ENCODE peak calls at places on chromosomes 12 and 14, in nine cellular contexts. O, L, C, H, Z, X, E, Y and D are unnamed samples.

GRCh38 chr12:94263011-94263786 is 114.8 kb downstream of the PLXNC1 start:
- DNase-seq in H (no peak), C (no peak), X (no peak), L (no peak), O (no peak), Y (peak; percentile 57), Z (no peak), E (no peak), D (no peak)

GRCh38 chr12:107369679-107370078 is 276.3 kb upstream of the CRY1 start:
- DNase-seq in X (no peak), O (no peak), Z (no peak), L (no peak), E (no peak), Y (no peak), C (no peak), H (no peak), D (no peak)

GRCh38 chr12:88934163-88934747 is 354.0 kb upstream of the KITLG start:
- DNase-seq in H (no peak), C (no peak), L (no peak), O (peak; percentile 22), Z (no peak), Y (no peak), E (no peak), X (no peak), D (peak; percentile 84)

GRCh38 chr14:48430805-48431204 is 755.4 kb upstream of the MDGA2 start:
- DNase-seq in E (no peak), X (no peak), Y (no peak), C (no peak), H (no peak), Z (no peak), L (no peak), O (no peak), D (no peak)

GRCh38 chr12:90945070-90945649 is 9.8 kb downstream of the CCER1 start:
- DNase-seq in H (no peak), Y (no peak), L (peak; percentile 48), O (peak; percentile 57), X (no peak), C (no peak), Z (peak; percentile 20), E (no peak), D (peak; percentile 18)

GRCh38 chr12:93302331-93303229 is 75.1 kb upstream of the NUDT4 start:
- DNase-seq in H (no peak), C (peak; percentile 70), Y (no peak), O (no peak), X (peak; percentile 82), Z (no peak), E (peak; percentile 32), L (no peak), D (no peak)

GRCh38 chr12:108779998-108780688 is 48.8 kb upstream of the CORO1C start:
- DNase-seq in X (no peak), O (no peak), L (no peak), H (no peak), C (no peak), Y (no peak), Z (no peak), E (peak; percentile 34), D (no peak)

GRCh38 chr12:93243689-93244513 is 133.8 kb upstream of the NUDT4 start:
- DNase-seq in L (peak; percentile 89), X (peak; percentile 45), Y (peak; percentile 57), H (peak; percentile 48), E (no peak), O (peak; percentile 81), Z (peak; percentile 12), C (peak; percentile 17), D (peak; percentile 56)

GRCh38 chr12:76242813-76243540 is 105.2 kb downstream of the BBS10 start:
- DNase-seq in H (no peak), E (no peak), C (no peak), O (no peak), Y (no peak), Z (no peak), L (no peak), X (no peak), D (no peak)

GRCh38 chr12:95473440-95473946 is 459 bp upstream of the METAP2 start:
- DNase-seq in H (peak; percentile 41), C (peak; percentile 59), Y (peak; percentile 60), O (peak; percentile 50), L (peak; percentile 39), E (peak; percentile 71), X (no peak), Z (peak; percentile 45), D (peak; percentile 40)

GRCh38 chr14:99682809-99683618 is 1.1 kb upstream of the CYP46A1 start:
- DNase-seq in Y (peak; percentile 85), H (peak; percentile 69), O (peak; percentile 90), L (peak; percentile 62), E (peak; percentile 90), C (peak; percentile 75), Z (peak; percentile 90), X (peak; percentile 21), D (peak; percentile 79)

GRCh38 chr14:89386214-89386886 is 30.7 kb downstream of the FOXN3 start:
- DNase-seq in X (no peak), E (peak; percentile 67), H (no peak), L (no peak), C (no peak), O (no peak), Y (peak; percentile 46), Z (no peak), D (no peak)

GRCh38 chr14:24838945-24839616 is 205.1 kb upstream of the GZMB start:
- DNase-seq in C (peak; percentile 69), O (no peak), L (no peak), Z (no peak), H (no peak), X (no peak), Y (no peak), E (peak; percentile 76), D (no peak)

DNA sequence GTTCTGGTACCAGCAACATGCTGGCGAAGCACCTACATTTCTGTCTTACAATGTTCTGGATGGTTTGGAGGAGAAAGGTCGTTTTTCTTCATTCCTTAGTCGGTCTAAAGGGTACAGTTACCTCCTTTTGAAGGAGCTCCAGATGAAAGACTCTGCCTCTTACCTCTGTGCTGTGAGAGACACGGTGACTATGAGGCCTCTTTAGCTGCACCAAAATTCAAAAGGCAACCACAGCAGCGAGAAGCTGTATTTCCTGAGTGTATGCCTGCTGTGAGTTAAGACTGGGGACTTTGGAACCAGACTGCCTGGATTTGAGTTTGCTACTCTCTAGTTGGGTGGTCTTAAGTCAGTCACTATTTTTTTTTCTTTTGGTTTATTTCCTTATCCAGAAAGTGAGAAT is 8.7 kb upstream of the OR10G2 start:
- DNase-seq in C (no peak), E (no peak), H (no peak), L (no peak), Y (no peak), Z (no peak), O (no peak), X (no peak), D (no peak)
- TF ChIP-seq CTCF in C (no peak), E (no peak), H (no peak), L (no peak), Y (no peak), Z (no peak), O (no peak), X (no peak), D (no peak)

DNA sequence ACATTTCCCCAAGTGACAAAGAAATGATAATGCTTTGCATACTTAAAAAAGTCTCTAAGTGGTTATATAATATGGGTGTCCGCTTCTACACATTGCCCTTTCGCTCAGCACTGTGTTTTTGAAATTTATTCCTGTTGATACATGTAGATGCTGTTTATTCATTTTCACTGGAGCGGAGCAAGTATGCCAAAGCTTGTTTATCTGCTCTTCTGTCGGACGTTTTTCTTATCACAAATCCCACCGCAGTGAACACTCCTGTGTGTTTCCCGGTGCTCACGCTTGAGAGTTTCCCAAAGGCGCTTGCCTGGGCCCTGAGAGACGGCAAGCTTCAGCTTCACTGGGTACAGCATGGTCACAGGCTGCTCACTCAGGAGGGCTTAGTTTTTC is 50.2 kb downstream of the TPCN1 start:
- DNase-seq in O (no peak), Y (no peak), E (no peak), L (no peak), X (no peak), H (no peak), C (no peak), Z (no peak), D (no peak)
- H3K27ac ChIP-seq in O (peak overlapping the region; percentile 87), Y (peak overlapping the region; percentile 94), E (peak overlapping the region; percentile 72), L (no peak overlapping the region), X (peak overlapping the region; percentile 89), H (peak overlapping the region; percentile 86), C (peak overlapping the region; percentile 92), Z (peak overlapping the region; percentile 81), D (peak overlapping the region; percentile 81)

DNA sequence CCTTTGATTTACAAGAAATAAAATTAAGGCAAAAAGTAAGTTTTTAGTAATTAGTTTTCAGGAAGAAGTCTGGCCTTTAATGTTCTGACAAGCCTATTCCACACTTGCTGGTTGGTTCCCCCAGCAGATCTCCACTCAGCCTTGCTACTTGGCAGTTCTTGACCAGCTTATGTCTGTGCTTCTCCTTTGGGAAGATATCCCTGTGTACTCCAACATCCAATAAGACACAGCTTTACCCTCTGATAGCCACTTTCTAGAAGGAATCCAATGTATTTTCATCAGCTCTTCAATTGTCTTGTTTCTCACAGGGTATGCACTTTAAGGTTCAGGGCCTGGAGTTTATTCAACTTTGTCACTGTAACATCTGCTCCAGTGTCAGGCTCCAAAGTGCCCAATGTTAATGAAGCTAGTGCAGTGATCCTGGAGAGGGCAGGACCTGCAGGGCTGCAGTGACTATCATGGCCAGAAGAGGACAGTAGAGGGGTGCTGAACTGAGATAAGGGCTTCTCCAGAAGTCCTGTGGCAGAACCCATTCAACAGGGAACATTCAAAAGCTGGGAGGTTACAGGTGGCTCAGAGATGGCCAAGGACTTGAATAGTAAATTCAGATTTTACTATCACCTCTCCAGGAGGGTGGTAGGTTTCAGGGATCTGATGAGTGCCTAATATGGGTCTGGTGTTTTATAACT is 22.9 kb downstream of the JKAMP start:
- DNase-seq in Z (peak; percentile 57), H (no peak), L (peak; percentile 34), E (peak; percentile 85), X (peak; percentile 26), C (peak; percentile 32), O (peak; percentile 78), Y (peak; percentile 69), D (peak; percentile 41)
- TF ChIP-seq CTCF in Z (peak; percentile 72), H (peak; percentile 58), L (peak; percentile 71), E (peak; percentile 71), X (peak; percentile 99), C (peak; percentile 55), O (peak; percentile 77), Y (peak; percentile 71), D (peak; percentile 84)

GRCh38 chr12:53096089-53096741 is 1.3 kb upstream of the IGFBP6 start:
- DNase-seq in X (peak; percentile 46), E (peak; percentile 78), Y (peak; percentile 52), C (peak; percentile 80), Z (no peak), L (no peak), H (peak; percentile 50), O (no peak), D (peak; percentile 17)

GRCh38 chr12:53096761-53097160 is 706 bp upstream of the IGFBP6 start:
- DNase-seq in X (no peak), E (no peak), H (no peak), O (no peak), Y (no peak), C (no peak), Z (no peak), L (no peak), D (no peak)

GRCh38 chr12:53091756-53092155 is 5.7 kb upstream of the IGFBP6 start:
- DNase-seq in C (no peak), Y (no peak), L (no peak), E (no peak), O (no peak), Z (no peak), X (no peak), H (no peak), D (no peak)

GRCh38 chr12:53094394-53094787 is 3.1 kb upstream of the IGFBP6 start:
- DNase-seq in L (no peak), O (no peak), C (no peak), Z (no peak), Y (no peak), E (no peak), X (no peak), H (no peak), D (no peak)

GRCh38 chr12:53093777-53094393 is 3.6 kb upstream of the IGFBP6 start:
- DNase-seq in Y (no peak), C (no peak), E (no peak), H (no peak), X (no peak), L (no peak), O (no peak), Z (no peak), D (no peak)
- H3K27ac ChIP-seq in Y (peak overlapping the region; percentile 54), C (peak overlapping the region; percentile 11), E (no peak overlapping the region), H (peak overlapping the region; percentile 78), X (peak overlapping the region; percentile 43), L (no peak overlapping the region), O (peak overlapping the region; percentile 75), Z (no peak overlapping the region), D (peak overlapping the region; percentile 16)